ENCODE peak calls at places on chromosome 21, in six cellular contexts. P is Daoy, V is cardiac fibroblast, C is NCI-H524, D is omental fat pad, N is germinal center. A is an unnamed sample.

GRCh38 chr21:40732998-40733397 is 114.0 kb downstream of the DSCAM start:
- DNase-seq in P (no peak), V (no peak), C (no peak), D (no peak), N (no peak), A (no peak)

GRCh38 chr21:46295996-46296752 is 10.0 kb downstream of the YBEY start:
- DNase-seq in P (peak; percentile 94), V (peak; percentile 88), C (no peak), D (peak; percentile 38), N (peak; percentile 88), A (peak; percentile 95)

GRCh38 chr21:38839683-38840286 is 34.1 kb downstream of the ETS2 start:
- DNase-seq in P (peak; percentile 87), V (peak; percentile 93), C (no peak), D (no peak), N (no peak), A (peak; percentile 36)

GRCh38 chr21:35106246-35106835 is 57.2 kb upstream of the RUNX1 start:
- DNase-seq in P (no peak), V (peak; percentile 90), C (no peak), D (no peak), N (no peak), A (no peak)

GRCh38 chr21:46622226-46622625 is 13.2 kb upstream of the PRMT2 start:
- DNase-seq in P (peak; percentile 72), V (peak; percentile 15), C (no peak), D (no peak), N (no peak), A (no peak)

GRCh38 chr21:46585191-46585953 is 19.5 kb downstream of the S100B start:
- DNase-seq in P (no peak), V (no peak), C (peak; percentile 18), D (no peak), N (no peak), A (no peak)

GRCh38 chr21:42466700-42467612 is 29.1 kb downstream of the RSPH1 start:
- DNase-seq in P (peak; percentile 88), V (peak; percentile 23), C (no peak), D (no peak), N (no peak), A (no peak)

GRCh38 chr21:38277501-38278111 is 20.8 kb downstream of the KCNJ15 start:
- DNase-seq in P (peak; percentile 98), V (peak; percentile 95), C (no peak), D (no peak), N (no peak), A (peak; percentile 97)

GRCh38 chr21:36709868-36710728 is 11.2 kb downstream of the SIM2 start:
- DNase-seq in P (no peak), V (no peak), C (no peak), D (no peak), N (no peak), A (no peak)

GRCh38 chr21:39136711-39137110 is 46.5 kb downstream of the PSMG1 start:
- DNase-seq in P (peak; percentile 73), V (no peak), C (no peak), D (no peak), N (no peak), A (no peak)

GRCh38 chr21:34845521-34846213 is 176.9 kb downstream of the CLIC6 start:
- DNase-seq in P (peak; percentile 93), V (peak; percentile 82), C (no peak), D (no peak), N (peak; percentile 23), A (no peak)

GRCh38 chr21:17688912-17689874 is 76.5 kb upstream of the BTG3 start:
- DNase-seq in P (peak; percentile 69), V (peak; percentile 73), C (peak; percentile 20), D (no peak), N (no peak), A (peak; percentile 48)

GRCh38 chr21:36544545-36544944 is 64.6 kb upstream of the CLDN14 start:
- DNase-seq in P (no peak), V (no peak), C (no peak), D (no peak), N (no peak), A (no peak)

GRCh38 chr21:31043495-31043894 is 5.2 kb upstream of the KRTAP19-8 start:
- DNase-seq in P (no peak), V (no peak), C (no peak), D (no peak), N (no peak), A (no peak)

GRCh38 chr21:35204850-35205564 is 155.9 kb upstream of the RUNX1 start:
- DNase-seq in P (peak; percentile 96), V (peak; percentile 98), C (no peak), D (no peak), N (peak; percentile 55), A (peak; percentile 78)

GRCh38 chr21:44702973-44703730 is 6.2 kb downstream of the KRTAP10-12 start:
- DNase-seq in P (no peak), V (no peak), C (no peak), D (no peak), N (no peak), A (no peak)

GRCh38 chr21:44751186-44751798 is 39.9 kb upstream of the TSPEAR start:
- DNase-seq in P (no peak), V (no peak), C (no peak), D (no peak), N (no peak), A (no peak)

GRCh38 chr21:39007532-39007931 is 175.7 kb downstream of the PSMG1 start:
- DNase-seq in P (no peak), V (no peak), C (no peak), D (no peak), N (no peak), A (no peak)

GRCh38 chr21:33558777-33559421 is 16.1 kb downstream of the SON start:
- DNase-seq in P (no peak), V (no peak), C (no peak), D (no peak), N (no peak), A (no peak)

GRCh38 chr21:35925497-35925896 is 134.8 kb downstream of the SETD4 start:
- DNase-seq in P (peak; percentile 88), V (peak; percentile 90), C (no peak), D (no peak), N (no peak), A (no peak)

GRCh38 chr21:36125513-36126121 is 9.3 kb upstream of the CBR3 start:
- DNase-seq in P (peak; percentile 62), V (peak; percentile 71), C (peak; percentile 52), D (peak; percentile 56), N (peak; percentile 44), A (no peak)

GRCh38 chr21:46543306-46543705 is 61.6 kb downstream of the S100B start:
- DNase-seq in P (no peak), V (no peak), C (no peak), D (no peak), N (no peak), A (no peak)

GRCh38 chr21:27339902-27340301 is 373.0 kb upstream of the ADAMTS5 start:
- DNase-seq in P (no peak), V (peak; percentile 16), C (peak; percentile 31), D (no peak), N (no peak), A (no peak)

GRCh38 chr21:27802816-27803475 is 836.1 kb upstream of the ADAMTS5 start:
- DNase-seq in P (peak; percentile 37), V (peak; percentile 47), C (peak; percentile 42), D (no peak), N (peak; percentile 3), A (no peak)